ENCODE peak calls at places on chromosome 17, in eight cellular contexts. T, Q, G, C, R, X, K and S are unnamed samples.

GRCh38 chr17:77209330-77209748 is 68.6 kb downstream of the SEC14L1 start:
- DNase-seq in C (no peak), K (no peak), X (no peak), R (no peak), T (no peak), Q (peak), G (no peak), S (peak)

GRCh38 chr17:14289162-14289561 is 11.7 kb upstream of the HS3ST3B1 start:
- DNase-seq in C (no peak), X (no peak), K (no peak), G (no peak), R (no peak), Q (no peak), T (no peak), S (peak)

GRCh38 chr17:73423806-73424205 is 112.0 kb upstream of the CDC42EP4 start:
- DNase-seq in G (no peak), C (no peak), K (no peak), T (no peak), Q (no peak), R (no peak), X (no peak), S (no peak)

GRCh38 chr17:60223456-60223855 is 73.7 kb downstream of the CA4 start:
- DNase-seq in G (no peak), K (no peak), C (no peak), Q (no peak), T (no peak), R (no peak), X (no peak), S (no peak)

GRCh38 chr17:45241315-45242011 is 19.8 kb downstream of the FMNL1 start:
- DNase-seq in C (no peak), R (no peak), T (no peak), K (no peak), G (no peak), Q (no peak), X (no peak), S (peak)

GRCh38 chr17:74442670-74443515 is 11.0 kb downstream of the GPRC5C start:
- DNase-seq in G (no peak), R (peak), T (no peak), Q (peak), K (no peak), X (no peak), C (no peak), S (peak)

GRCh38 chr17:35372846-35373531 is 432 bp downstream of the SLFN11 start:
- DNase-seq in R (peak), C (peak), X (no peak), G (no peak), T (peak), Q (peak), K (peak), S (no peak)

GRCh38 chr17:16178836-16179235 is 36.5 kb downstream of the NCOR1 start:
- DNase-seq in K (no peak), R (no peak), C (peak), Q (no peak), T (no peak), G (no peak), X (no peak), S (no peak)

GRCh38 chr17:60741031-60741430 is 63.4 kb downstream of the BCAS3 start:
- DNase-seq in G (no peak), K (no peak), X (no peak), C (no peak), Q (no peak), T (no peak), R (no peak), S (no peak)

GRCh38 chr17:10652984-10653680 is 4.0 kb downstream of the MYH3 start:
- DNase-seq in X (no peak), K (no peak), R (no peak), T (no peak), C (no peak), Q (no peak), G (no peak), S (no peak)

GRCh38 chr17:38559025-38559879 is 46.5 kb downstream of the SRCIN1 start:
- DNase-seq in R (peak), K (peak), C (peak), G (no peak), Q (peak), X (peak), T (peak), S (peak)

GRCh38 chr17:3049705-3050295 is 13.6 kb downstream of the OR1D5 start:
- DNase-seq in K (no peak), T (no peak), Q (no peak), X (no peak), C (no peak), R (no peak), G (no peak), S (peak)

GRCh38 chr17:68198931-68199836 is 48.7 kb upstream of the AMZ2 start:
- DNase-seq in K (peak), X (peak), R (no peak), T (no peak), C (no peak), Q (peak), G (no peak), S (peak)

GRCh38 chr17:34504814-34505484 is 74.4 kb upstream of the TMEM132E start:
- DNase-seq in R (no peak), K (no peak), X (no peak), G (no peak), C (no peak), T (no peak), Q (no peak), S (no peak)

GRCh38 chr17:28381141-28381825 is 9.8 kb downstream of the SARM1 start:
- DNase-seq in K (no peak), G (no peak), T (no peak), C (no peak), Q (peak), R (no peak), X (no peak), S (peak)

GRCh38 chr17:6427284-6427781 is 7.6 kb downstream of the AIPL1 start:
- DNase-seq in Q (no peak), K (no peak), X (peak), R (no peak), T (no peak), C (no peak), G (no peak), S (peak)

GRCh38 chr17:38324141-38324540 is 19.6 kb downstream of the GPR179 start:
- DNase-seq in K (no peak), Q (no peak), T (no peak), C (no peak), G (no peak), R (no peak), X (no peak), S (no peak)

GRCh38 chr17:14737984-14738651 is 437.2 kb downstream of the HS3ST3B1 start:
- DNase-seq in T (no peak), K (peak), R (peak), Q (peak), G (peak), C (peak), X (no peak), S (no peak)

GRCh38 chr17:49578963-49579500 is 3.4 kb downstream of the NXPH3 start:
- DNase-seq in K (no peak), T (no peak), X (no peak), C (no peak), R (no peak), G (no peak), Q (no peak), S (no peak)

GRCh38 chr17:29461807-29462206 is 71.6 kb downstream of the TAOK1 start:
- DNase-seq in K (no peak), R (no peak), G (no peak), T (no peak), Q (no peak), C (no peak), X (no peak), S (no peak)

GRCh38 chr17:66605561-66605960 is 229.4 kb upstream of the CACNG5 start:
- DNase-seq in K (no peak), R (no peak), X (no peak), G (no peak), C (no peak), Q (no peak), T (no peak), S (no peak)

GRCh38 chr17:78925234-78925633 is at the start of gene TIMP2:
- DNase-seq in K (peak), Q (peak), X (peak), R (peak), T (peak), G (peak), C (peak), S (peak)

GRCh38 chr17:8947201-8947600 is 18.3 kb downstream of the PIK3R5 start:
- DNase-seq in C (no peak), T (no peak), Q (no peak), G (no peak), K (no peak), R (no peak), X (no peak), S (no peak)

GRCh38 chr17:28524476-28525415 is 18.6 kb downstream of the FOXN1 start:
- DNase-seq in G (peak), X (no peak), Q (no peak), T (no peak), K (peak), C (peak), R (no peak), S (no peak)